ENCODE peak calls at places on chromosomes 3 and 15, in seven cellular contexts. One of them, this sample, is unnamed.

GRCh38 chr3:11660242-11660641 is 16.5 kb upstream of the VGLL4 start:
- DNase-seq in naive thymus-derived CD4-positive, alpha-beta T cell: no peak
- DNase-seq in CD4-positive, CD25-positive, alpha-beta regulatory T cell: no peak
- DNase-seq in NCI-H1417: no peak
- DNase-seq in HS-27A: no peak
- DNase-seq in ELR: no peak
- DNase-seq in NCI-H2029 treated with DMSO at 0.1 percent for 48 hours: no peak
- DNase-seq in this sample: no peak

GRCh38 chr15:69410290-69410874 is 3.8 kb upstream of the KIF23 start:
- DNase-seq in naive thymus-derived CD4-positive, alpha-beta T cell: no peak
- DNase-seq in CD4-positive, CD25-positive, alpha-beta regulatory T cell: no peak
- DNase-seq in ELR: peak
- DNase-seq in NCI-H2029 treated with DMSO at 0.1 percent for 48 hours: no peak
- DNase-seq in NCI-H1417: no peak
- DNase-seq in HS-27A: no peak
- DNase-seq in this sample: peak

GRCh38 chr3:7913283-7913682 is 588.3 kb upstream of the LMCD1 start:
- DNase-seq in HS-27A: no peak
- DNase-seq in naive thymus-derived CD4-positive, alpha-beta T cell: no peak
- DNase-seq in CD4-positive, CD25-positive, alpha-beta regulatory T cell: no peak
- DNase-seq in NCI-H1417: no peak
- DNase-seq in NCI-H2029 treated with DMSO at 0.1 percent for 48 hours: no peak
- DNase-seq in ELR: no peak
- DNase-seq in this sample: no peak

GRCh38 chr3:188860147-188860546 is 311.6 kb upstream of the TPRG1 start:
- DNase-seq in ELR: peak
- DNase-seq in CD4-positive, CD25-positive, alpha-beta regulatory T cell: no peak
- DNase-seq in NCI-H2029 treated with DMSO at 0.1 percent for 48 hours: no peak
- DNase-seq in naive thymus-derived CD4-positive, alpha-beta T cell: no peak
- DNase-seq in HS-27A: no peak
- DNase-seq in NCI-H1417: no peak
- DNase-seq in this sample: peak

GRCh38 chr3:184466413-184466960 is 86.6 kb downstream of the CHRD start:
- DNase-seq in HS-27A: no peak
- DNase-seq in ELR: no peak
- DNase-seq in NCI-H1417: peak
- DNase-seq in naive thymus-derived CD4-positive, alpha-beta T cell: no peak
- DNase-seq in NCI-H2029 treated with DMSO at 0.1 percent for 48 hours: no peak
- DNase-seq in CD4-positive, CD25-positive, alpha-beta regulatory T cell: no peak
- DNase-seq in this sample: no peak

GRCh38 chr3:96182756-96183155 is 631.6 kb upstream of the EPHA6 start:
- DNase-seq in HS-27A: no peak
- DNase-seq in NCI-H2029 treated with DMSO at 0.1 percent for 48 hours: no peak
- DNase-seq in naive thymus-derived CD4-positive, alpha-beta T cell: no peak
- DNase-seq in ELR: no peak
- DNase-seq in NCI-H1417: no peak
- DNase-seq in CD4-positive, CD25-positive, alpha-beta regulatory T cell: no peak
- DNase-seq in this sample: peak

GRCh38 chr15:95990833-95991232 is 339.7 kb upstream of the NR2F2 start:
- DNase-seq in naive thymus-derived CD4-positive, alpha-beta T cell: no peak
- DNase-seq in NCI-H1417: no peak
- DNase-seq in HS-27A: no peak
- DNase-seq in CD4-positive, CD25-positive, alpha-beta regulatory T cell: no peak
- DNase-seq in NCI-H2029 treated with DMSO at 0.1 percent for 48 hours: no peak
- DNase-seq in ELR: no peak
- DNase-seq in this sample: no peak

GRCh38 chr3:16596352-16597032 is 8.7 kb downstream of the DAZL start:
- DNase-seq in naive thymus-derived CD4-positive, alpha-beta T cell: no peak
- DNase-seq in HS-27A: no peak
- DNase-seq in NCI-H1417: no peak
- DNase-seq in NCI-H2029 treated with DMSO at 0.1 percent for 48 hours: no peak
- DNase-seq in ELR: no peak
- DNase-seq in CD4-positive, CD25-positive, alpha-beta regulatory T cell: no peak
- DNase-seq in this sample: no peak

GRCh38 chr15:101451192-101451799 is 38.2 kb downstream of the PCSK6 start:
- DNase-seq in HS-27A: no peak
- DNase-seq in NCI-H2029 treated with DMSO at 0.1 percent for 48 hours: no peak
- DNase-seq in CD4-positive, CD25-positive, alpha-beta regulatory T cell: no peak
- DNase-seq in naive thymus-derived CD4-positive, alpha-beta T cell: no peak
- DNase-seq in ELR: no peak
- DNase-seq in NCI-H1417: no peak
- DNase-seq in this sample: no peak

GRCh38 chr15:89332446-89332845 is 2.2 kb downstream of the POLG start:
- DNase-seq in CD4-positive, CD25-positive, alpha-beta regulatory T cell: no peak
- DNase-seq in NCI-H1417: no peak
- DNase-seq in NCI-H2029 treated with DMSO at 0.1 percent for 48 hours: no peak
- DNase-seq in ELR: peak
- DNase-seq in HS-27A: no peak
- DNase-seq in naive thymus-derived CD4-positive, alpha-beta T cell: no peak
- DNase-seq in this sample: peak

GRCh38 chr3:120182613-120183524 is 88.6 kb upstream of the GSK3B start:
- DNase-seq in NCI-H2029 treated with DMSO at 0.1 percent for 48 hours: no peak
- DNase-seq in NCI-H1417: no peak
- DNase-seq in ELR: peak
- DNase-seq in CD4-positive, CD25-positive, alpha-beta regulatory T cell: peak
- DNase-seq in naive thymus-derived CD4-positive, alpha-beta T cell: no peak
- DNase-seq in HS-27A: no peak
- DNase-seq in this sample: peak

GRCh38 chr3:12559520-12559919 is 2.6 kb downstream of the MKRN2 start:
- DNase-seq in NCI-H2029 treated with DMSO at 0.1 percent for 48 hours: no peak
- DNase-seq in HS-27A: no peak
- DNase-seq in ELR: no peak
- DNase-seq in CD4-positive, CD25-positive, alpha-beta regulatory T cell: no peak
- DNase-seq in naive thymus-derived CD4-positive, alpha-beta T cell: no peak
- DNase-seq in NCI-H1417: no peak
- DNase-seq in this sample: no peak

GRCh38 chr3:8421267-8421666 is 80.4 kb upstream of the LMCD1 start:
- DNase-seq in NCI-H2029 treated with DMSO at 0.1 percent for 48 hours: no peak
- DNase-seq in ELR: peak
- DNase-seq in CD4-positive, CD25-positive, alpha-beta regulatory T cell: no peak
- DNase-seq in naive thymus-derived CD4-positive, alpha-beta T cell: no peak
- DNase-seq in HS-27A: peak
- DNase-seq in NCI-H1417: no peak
- DNase-seq in this sample: no peak

GRCh38 chr15:101112336-101113113 is 139.3 kb downstream of the CHSY1 start:
- DNase-seq in NCI-H2029 treated with DMSO at 0.1 percent for 48 hours: no peak
- DNase-seq in naive thymus-derived CD4-positive, alpha-beta T cell: no peak
- DNase-seq in ELR: no peak
- DNase-seq in NCI-H1417: no peak
- DNase-seq in CD4-positive, CD25-positive, alpha-beta regulatory T cell: no peak
- DNase-seq in HS-27A: no peak
- DNase-seq in this sample: peak

GRCh38 chr3:72031581-72031980 is 246.6 kb upstream of the PROK2 start:
- DNase-seq in NCI-H2029 treated with DMSO at 0.1 percent for 48 hours: no peak
- DNase-seq in naive thymus-derived CD4-positive, alpha-beta T cell: no peak
- DNase-seq in CD4-positive, CD25-positive, alpha-beta regulatory T cell: no peak
- DNase-seq in HS-27A: no peak
- DNase-seq in ELR: peak
- DNase-seq in NCI-H1417: no peak
- DNase-seq in this sample: peak

GRCh38 chr3:60048447-60048848 is 998.6 kb upstream of the CFAP20DC start:
- DNase-seq in CD4-positive, CD25-positive, alpha-beta regulatory T cell: peak
- DNase-seq in NCI-H2029 treated with DMSO at 0.1 percent for 48 hours: no peak
- DNase-seq in ELR: no peak
- DNase-seq in naive thymus-derived CD4-positive, alpha-beta T cell: peak
- DNase-seq in NCI-H1417: no peak
- DNase-seq in HS-27A: no peak
- DNase-seq in this sample: no peak

GRCh38 chr15:67199391-67199790 is 55.1 kb downstream of the AAGAB start:
- DNase-seq in ELR: no peak
- DNase-seq in NCI-H1417: no peak
- DNase-seq in CD4-positive, CD25-positive, alpha-beta regulatory T cell: no peak
- DNase-seq in NCI-H2029 treated with DMSO at 0.1 percent for 48 hours: no peak
- DNase-seq in HS-27A: no peak
- DNase-seq in naive thymus-derived CD4-positive, alpha-beta T cell: no peak
- DNase-seq in this sample: no peak

GRCh38 chr15:42118650-42119531 is 24.5 kb upstream of the PLA2G4D start:
- DNase-seq in NCI-H2029 treated with DMSO at 0.1 percent for 48 hours: peak
- DNase-seq in NCI-H1417: peak
- DNase-seq in CD4-positive, CD25-positive, alpha-beta regulatory T cell: no peak
- DNase-seq in naive thymus-derived CD4-positive, alpha-beta T cell: no peak
- DNase-seq in ELR: peak
- DNase-seq in HS-27A: no peak
- DNase-seq in this sample: no peak

GRCh38 chr3:52311567-52312119 is 4.5 kb upstream of the DNAH1 start:
- DNase-seq in ELR: no peak
- DNase-seq in CD4-positive, CD25-positive, alpha-beta regulatory T cell: no peak
- DNase-seq in naive thymus-derived CD4-positive, alpha-beta T cell: no peak
- DNase-seq in HS-27A: no peak
- DNase-seq in NCI-H2029 treated with DMSO at 0.1 percent for 48 hours: no peak
- DNase-seq in NCI-H1417: no peak
- DNase-seq in this sample: no peak

GRCh38 chr3:170471149-170471548 is 52.5 kb downstream of the CLDN11 start:
- DNase-seq in NCI-H2029 treated with DMSO at 0.1 percent for 48 hours: no peak
- DNase-seq in ELR: no peak
- DNase-seq in NCI-H1417: no peak
- DNase-seq in HS-27A: no peak
- DNase-seq in CD4-positive, CD25-positive, alpha-beta regulatory T cell: no peak
- DNase-seq in naive thymus-derived CD4-positive, alpha-beta T cell: no peak
- DNase-seq in this sample: no peak

GRCh38 chr3:33884204-33884561 is 85.8 kb downstream of the PDCD6IP start:
- DNase-seq in CD4-positive, CD25-positive, alpha-beta regulatory T cell: no peak
- DNase-seq in naive thymus-derived CD4-positive, alpha-beta T cell: no peak
- DNase-seq in NCI-H1417: no peak
- DNase-seq in ELR: peak
- DNase-seq in NCI-H2029 treated with DMSO at 0.1 percent for 48 hours: no peak
- DNase-seq in HS-27A: no peak
- DNase-seq in this sample: peak

GRCh38 chr15:67700023-67700422 is 125.3 kb upstream of the SKOR1 start:
- DNase-seq in CD4-positive, CD25-positive, alpha-beta regulatory T cell: no peak
- DNase-seq in NCI-H2029 treated with DMSO at 0.1 percent for 48 hours: no peak
- DNase-seq in ELR: peak
- DNase-seq in naive thymus-derived CD4-positive, alpha-beta T cell: no peak
- DNase-seq in HS-27A: no peak
- DNase-seq in NCI-H1417: no peak
- DNase-seq in this sample: peak

GRCh38 chr3:4613366-4613765 is 120.2 kb downstream of the ITPR1 start:
- DNase-seq in naive thymus-derived CD4-positive, alpha-beta T cell: no peak
- DNase-seq in NCI-H1417: no peak
- DNase-seq in ELR: no peak
- DNase-seq in HS-27A: no peak
- DNase-seq in CD4-positive, CD25-positive, alpha-beta regulatory T cell: no peak
- DNase-seq in NCI-H2029 treated with DMSO at 0.1 percent for 48 hours: no peak
- DNase-seq in this sample: no peak

GRCh38 chr15:32927124-32927523 is 209.3 kb downstream of the GREM1 start:
- DNase-seq in HS-27A: no peak
- DNase-seq in naive thymus-derived CD4-positive, alpha-beta T cell: no peak
- DNase-seq in NCI-H2029 treated with DMSO at 0.1 percent for 48 hours: no peak
- DNase-seq in ELR: no peak
- DNase-seq in CD4-positive, CD25-positive, alpha-beta regulatory T cell: no peak
- DNase-seq in NCI-H1417: no peak
- DNase-seq in this sample: no peak

GRCh38 chr3:115399751-115400150 is 223.6 kb upstream of the GAP43 start:
- DNase-seq in CD4-positive, CD25-positive, alpha-beta regulatory T cell: no peak
- DNase-seq in HS-27A: no peak
- DNase-seq in NCI-H1417: no peak
- DNase-seq in ELR: no peak
- DNase-seq in NCI-H2029 treated with DMSO at 0.1 percent for 48 hours: no peak
- DNase-seq in naive thymus-derived CD4-positive, alpha-beta T cell: no peak
- DNase-seq in this sample: no peak

GRCh38 chr15:30928076-30928475 is 24.4 kb downstream of the FAN1 start:
- DNase-seq in NCI-H2029 treated with DMSO at 0.1 percent for 48 hours: no peak
- DNase-seq in HS-27A: no peak
- DNase-seq in CD4-positive, CD25-positive, alpha-beta regulatory T cell: no peak
- DNase-seq in naive thymus-derived CD4-positive, alpha-beta T cell: no peak
- DNase-seq in ELR: peak
- DNase-seq in NCI-H1417: no peak
- DNase-seq in this sample: no peak

GRCh38 chr3:66816110-66816761 is 181.9 kb upstream of the KBTBD8 start:
- DNase-seq in CD4-positive, CD25-positive, alpha-beta regulatory T cell: peak
- DNase-seq in NCI-H2029 treated with DMSO at 0.1 percent for 48 hours: peak
- DNase-seq in ELR: peak
- DNase-seq in HS-27A: no peak
- DNase-seq in NCI-H1417: peak
- DNase-seq in naive thymus-derived CD4-positive, alpha-beta T cell: no peak
- DNase-seq in this sample: peak

GRCh38 chr3:147699175-147699838 is 290.1 kb downstream of the ZIC1 start:
- DNase-seq in NCI-H2029 treated with DMSO at 0.1 percent for 48 hours: no peak
- DNase-seq in CD4-positive, CD25-positive, alpha-beta regulatory T cell: no peak
- DNase-seq in ELR: peak
- DNase-seq in NCI-H1417: no peak
- DNase-seq in HS-27A: no peak
- DNase-seq in naive thymus-derived CD4-positive, alpha-beta T cell: no peak
- DNase-seq in this sample: peak

GRCh38 chr3:197511130-197511529 is 44.6 kb downstream of the BDH1 start:
- DNase-seq in naive thymus-derived CD4-positive, alpha-beta T cell: no peak
- DNase-seq in NCI-H2029 treated with DMSO at 0.1 percent for 48 hours: no peak
- DNase-seq in NCI-H1417: no peak
- DNase-seq in HS-27A: no peak
- DNase-seq in ELR: peak
- DNase-seq in CD4-positive, CD25-positive, alpha-beta regulatory T cell: no peak
- DNase-seq in this sample: peak

GRCh38 chr3:133970916-133971315 is 58.8 kb downstream of the SLCO2A1 start:
- DNase-seq in ELR: no peak
- DNase-seq in NCI-H1417: no peak
- DNase-seq in naive thymus-derived CD4-positive, alpha-beta T cell: no peak
- DNase-seq in CD4-positive, CD25-positive, alpha-beta regulatory T cell: no peak
- DNase-seq in NCI-H2029 treated with DMSO at 0.1 percent for 48 hours: no peak
- DNase-seq in HS-27A: no peak
- DNase-seq in this sample: no peak

GRCh38 chr15:88302373-88302772 is 45.8 kb upstream of the NTRK3 start:
- DNase-seq in naive thymus-derived CD4-positive, alpha-beta T cell: no peak
- DNase-seq in HS-27A: no peak
- DNase-seq in CD4-positive, CD25-positive, alpha-beta regulatory T cell: no peak
- DNase-seq in NCI-H1417: no peak
- DNase-seq in NCI-H2029 treated with DMSO at 0.1 percent for 48 hours: no peak
- DNase-seq in ELR: no peak
- DNase-seq in this sample: no peak

GRCh38 chr3:57068437-57069089 is 8.1 kb downstream of the SPATA12 start:
- DNase-seq in CD4-positive, CD25-positive, alpha-beta regulatory T cell: no peak
- DNase-seq in ELR: peak
- DNase-seq in NCI-H1417: no peak
- DNase-seq in NCI-H2029 treated with DMSO at 0.1 percent for 48 hours: no peak
- DNase-seq in HS-27A: peak
- DNase-seq in naive thymus-derived CD4-positive, alpha-beta T cell: no peak
- DNase-seq in this sample: peak

GRCh38 chr15:99707481-99708270 is 25.6 kb downstream of the LYSMD4 start:
- DNase-seq in ELR: peak
- DNase-seq in HS-27A: no peak
- DNase-seq in NCI-H1417: no peak
- DNase-seq in CD4-positive, CD25-positive, alpha-beta regulatory T cell: peak
- DNase-seq in NCI-H2029 treated with DMSO at 0.1 percent for 48 hours: no peak
- DNase-seq in naive thymus-derived CD4-positive, alpha-beta T cell: no peak
- DNase-seq in this sample: peak

GRCh38 chr15:72824781-72825180 is 41.2 kb upstream of the ADPGK start:
- DNase-seq in ELR: no peak
- DNase-seq in NCI-H2029 treated with DMSO at 0.1 percent for 48 hours: no peak
- DNase-seq in naive thymus-derived CD4-positive, alpha-beta T cell: no peak
- DNase-seq in CD4-positive, CD25-positive, alpha-beta regulatory T cell: no peak
- DNase-seq in HS-27A: no peak
- DNase-seq in NCI-H1417: no peak
- DNase-seq in this sample: no peak

GRCh38 chr3:141452045-141452444 is 34.8 kb upstream of the RASA2 start:
- DNase-seq in NCI-H2029 treated with DMSO at 0.1 percent for 48 hours: peak
- DNase-seq in ELR: peak
- DNase-seq in NCI-H1417: peak
- DNase-seq in HS-27A: no peak
- DNase-seq in CD4-positive, CD25-positive, alpha-beta regulatory T cell: peak
- DNase-seq in naive thymus-derived CD4-positive, alpha-beta T cell: no peak
- DNase-seq in this sample: peak

GRCh38 chr15:56460046-56460445 is 4.9 kb downstream of the MNS1 start:
- DNase-seq in NCI-H1417: no peak
- DNase-seq in HS-27A: no peak
- DNase-seq in ELR: no peak
- DNase-seq in NCI-H2029 treated with DMSO at 0.1 percent for 48 hours: no peak
- DNase-seq in naive thymus-derived CD4-positive, alpha-beta T cell: no peak
- DNase-seq in CD4-positive, CD25-positive, alpha-beta regulatory T cell: no peak
- DNase-seq in this sample: no peak

GRCh38 chr3:127419641-127420354 is 132.0 kb upstream of the PRR20G start:
- DNase-seq in CD4-positive, CD25-positive, alpha-beta regulatory T cell: no peak
- DNase-seq in NCI-H1417: no peak
- DNase-seq in HS-27A: no peak
- DNase-seq in naive thymus-derived CD4-positive, alpha-beta T cell: no peak
- DNase-seq in ELR: no peak
- DNase-seq in NCI-H2029 treated with DMSO at 0.1 percent for 48 hours: no peak
- DNase-seq in this sample: no peak